ENCODE peak calls at places on chromosome 6, in four cellular contexts. One of them, this sample, is unnamed.

GRCh38 chr6:161095916-161096315 is 104.3 kb downstream of the MAP3K4 start:
- DNase-seq in A549: no peak
- DNase-seq in SK-N-SH: no peak
- DNase-seq in GM12878: no peak
- DNase-seq in this sample: no peak

GRCh38 chr6:87483929-87484328 is 11.2 kb downstream of the SLC35A1 start:
- DNase-seq in A549: peak; percentile 25
- DNase-seq in SK-N-SH: peak; percentile 12
- DNase-seq in GM12878: no peak
- DNase-seq in this sample: peak; percentile 13

GRCh38 chr6:110421749-110422443 is 6.5 kb upstream of the DDO start:
- DNase-seq in A549: no peak
- DNase-seq in SK-N-SH: no peak
- DNase-seq in GM12878: no peak
- DNase-seq in this sample: no peak

GRCh38 chr6:166422201-166422940 is 39.6 kb upstream of the MPC1 start:
- DNase-seq in A549: no peak
- DNase-seq in SK-N-SH: no peak
- DNase-seq in GM12878: no peak
- DNase-seq in this sample: no peak

GRCh38 chr6:149962461-149963211 is 1.1 kb upstream of the ULBP1 start:
- DNase-seq in A549: no peak
- DNase-seq in SK-N-SH: no peak
- DNase-seq in GM12878: no peak
- DNase-seq in this sample: no peak

GRCh38 chr6:126333729-126334128 is 6.2 kb upstream of the CENPW start:
- DNase-seq in A549: no peak
- DNase-seq in SK-N-SH: no peak
- DNase-seq in GM12878: no peak
- DNase-seq in this sample: no peak

GRCh38 chr6:83417880-83418663 is 12.8 kb downstream of the ME1 start:
- DNase-seq in A549: peak; percentile 64
- DNase-seq in SK-N-SH: peak; percentile 36
- DNase-seq in GM12878: no peak
- DNase-seq in this sample: peak; percentile 27

GRCh38 chr6:115717472-115717871 is 343.2 kb downstream of the FRK start:
- DNase-seq in A549: no peak
- DNase-seq in SK-N-SH: no peak
- DNase-seq in GM12878: peak; percentile 15
- DNase-seq in this sample: no peak

GRCh38 chr6:166127624-166128472 is 39.8 kb downstream of the TBXT start:
- DNase-seq in A549: no peak
- DNase-seq in SK-N-SH: no peak
- DNase-seq in GM12878: no peak
- DNase-seq in this sample: no peak

GRCh38 chr6:12233693-12234551 is 56.2 kb upstream of the EDN1 start:
- DNase-seq in A549: peak; percentile 71
- DNase-seq in SK-N-SH: peak; percentile 52
- DNase-seq in GM12878: peak; percentile 66
- DNase-seq in this sample: peak; percentile 67

GRCh38 chr6:28208180-28208659 is 16.9 kb upstream of the ZSCAN9 start:
- DNase-seq in A549: no peak
- DNase-seq in SK-N-SH: no peak
- DNase-seq in GM12878: no peak
- DNase-seq in this sample: no peak

GRCh38 chr6:17417817-17418216 is 24.4 kb downstream of the CAP2 start:
- DNase-seq in A549: peak; percentile 83
- DNase-seq in SK-N-SH: peak; percentile 16
- DNase-seq in GM12878: no peak
- DNase-seq in this sample: no peak

GRCh38 chr6:134703206-134703605 is 246.7 kb downstream of the ALDH8A1 start:
- DNase-seq in A549: no peak
- DNase-seq in SK-N-SH: no peak
- DNase-seq in GM12878: no peak
- DNase-seq in this sample: no peak

GRCh38 chr6:2132416-2132815 is 113.0 kb downstream of the GMDS start:
- DNase-seq in A549: no peak
- DNase-seq in SK-N-SH: no peak
- DNase-seq in GM12878: no peak
- DNase-seq in this sample: no peak

GRCh38 chr6:166515072-166515810 is 71.2 kb downstream of the RAMACL start:
- DNase-seq in A549: peak; percentile 24
- DNase-seq in SK-N-SH: no peak
- DNase-seq in GM12878: no peak
- DNase-seq in this sample: peak; percentile 14

GRCh38 chr6:30019819-30020218 is 41.2 kb upstream of the POLR1H start:
- DNase-seq in A549: no peak
- DNase-seq in SK-N-SH: no peak
- DNase-seq in GM12878: no peak
- DNase-seq in this sample: no peak

GRCh38 chr6:38715016-38715809 is at the start of gene DNAH8:
- DNase-seq in A549: no peak
- DNase-seq in SK-N-SH: peak; percentile 47
- DNase-seq in GM12878: no peak
- DNase-seq in this sample: no peak
- TF ChIP-seq PBX3 in A549: no peak
- TF ChIP-seq PBX3 in SK-N-SH: no peak
- TF ChIP-seq PBX3 in GM12878: no peak
- TF ChIP-seq PBX3 in this sample: no peak

DNA sequence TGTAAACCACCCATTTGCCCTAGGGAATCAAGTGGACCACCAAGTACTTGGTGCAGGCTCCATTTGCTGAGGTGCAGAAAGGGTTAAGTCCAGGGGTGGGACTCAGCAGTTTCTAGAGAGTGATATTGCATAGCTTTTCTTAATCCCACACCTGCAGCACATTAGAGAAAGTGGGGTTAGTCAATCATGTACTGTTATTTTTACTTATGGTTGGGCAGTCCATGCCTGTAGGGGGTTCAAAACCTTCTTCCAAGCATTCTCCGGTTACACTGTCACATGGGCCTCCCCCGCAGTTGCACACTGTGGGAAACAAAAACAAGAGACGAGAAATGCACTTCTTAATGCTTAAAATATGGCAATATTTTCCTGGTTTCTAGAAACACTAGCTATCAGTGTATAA is 65.5 kb downstream of the LAMA4 start:
- DNase-seq in A549: no peak
- DNase-seq in SK-N-SH: no peak
- DNase-seq in GM12878: no peak
- DNase-seq in this sample: no peak
- TF ChIP-seq PBX3 in A549: no peak
- TF ChIP-seq PBX3 in SK-N-SH: no peak
- TF ChIP-seq PBX3 in GM12878: no peak
- TF ChIP-seq PBX3 in this sample: no peak

GRCh38 chr6:34900321-34901031 is 11.4 kb downstream of the ANKS1A start:
- DNase-seq in A549: no peak
- DNase-seq in SK-N-SH: no peak
- DNase-seq in GM12878: no peak
- DNase-seq in this sample: no peak

GRCh38 chr6:34901930-34902329 is 12.9 kb downstream of the ANKS1A start:
- DNase-seq in A549: no peak
- DNase-seq in SK-N-SH: no peak
- DNase-seq in GM12878: no peak
- DNase-seq in this sample: no peak

GRCh38 chr6:34894693-34895092 is 5.6 kb downstream of the ANKS1A start:
- DNase-seq in A549: no peak
- DNase-seq in SK-N-SH: no peak
- DNase-seq in GM12878: no peak
- DNase-seq in this sample: no peak

GRCh38 chr6:34897708-34898107 is 8.7 kb downstream of the ANKS1A start:
- DNase-seq in A549: no peak
- DNase-seq in SK-N-SH: no peak
- DNase-seq in GM12878: no peak
- DNase-seq in this sample: no peak

DNA sequence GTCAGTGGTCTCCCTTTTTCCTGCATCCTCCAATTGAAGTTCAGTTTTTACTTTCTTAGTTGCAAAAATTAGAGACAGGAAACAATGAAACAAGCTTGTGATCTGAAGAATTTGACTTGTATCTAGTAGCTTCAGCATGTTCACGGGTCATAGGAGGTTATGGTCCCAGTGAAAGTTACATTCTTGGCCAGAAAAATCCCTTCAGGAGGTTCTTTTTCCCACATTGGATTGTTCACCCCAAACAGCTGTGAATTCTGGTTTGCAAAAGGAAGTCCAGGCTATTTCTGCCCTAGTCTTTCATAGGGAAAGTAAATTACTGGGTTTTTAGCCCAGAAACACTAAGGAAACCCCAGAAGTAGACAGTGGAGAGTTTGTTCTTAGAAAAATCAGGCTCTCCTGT is 8.1 kb downstream of the ANKS1A start:
- DNase-seq in A549: no peak
- DNase-seq in SK-N-SH: no peak
- DNase-seq in GM12878: no peak
- DNase-seq in this sample: no peak
- TF ChIP-seq PBX3 in A549: no peak
- TF ChIP-seq PBX3 in SK-N-SH: no peak
- TF ChIP-seq PBX3 in GM12878: no peak
- TF ChIP-seq PBX3 in this sample: no peak

GRCh38 chr6:143953922-143954321 is 54.1 kb downstream of the PLAGL1 start:
- DNase-seq in A549: no peak
- DNase-seq in SK-N-SH: no peak
- DNase-seq in GM12878: no peak
- DNase-seq in this sample: no peak

GRCh38 chr6:143950874-143951273 is 57.2 kb downstream of the PLAGL1 start:
- DNase-seq in A549: no peak
- DNase-seq in SK-N-SH: no peak
- DNase-seq in GM12878: no peak
- DNase-seq in this sample: peak; percentile 35

GRCh38 chr6:143952947-143953346 is 55.1 kb downstream of the PLAGL1 start:
- DNase-seq in A549: no peak
- DNase-seq in SK-N-SH: no peak
- DNase-seq in GM12878: no peak
- DNase-seq in this sample: no peak

GRCh38 chr6:143949962-143950361 is 58.1 kb downstream of the PLAGL1 start:
- DNase-seq in A549: no peak
- DNase-seq in SK-N-SH: no peak
- DNase-seq in GM12878: no peak
- DNase-seq in this sample: no peak

DNA sequence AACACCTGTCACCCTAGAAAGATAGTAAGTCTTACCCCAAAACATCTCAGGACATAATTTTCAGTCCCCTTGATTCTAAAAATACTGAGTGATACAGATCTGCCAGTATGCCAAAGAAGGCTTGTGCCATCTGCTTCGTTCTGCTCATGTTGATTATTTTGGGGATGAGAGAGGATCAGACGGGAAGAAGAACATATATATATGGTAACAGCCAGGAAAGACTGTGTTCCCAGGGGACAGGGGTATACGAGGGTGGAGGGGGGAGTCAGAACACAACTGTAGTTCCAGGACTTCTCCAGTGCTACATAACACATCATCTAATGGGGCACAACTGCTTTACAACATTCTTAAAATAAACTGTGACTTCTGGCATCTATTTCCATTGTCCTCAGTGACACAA is 55.7 kb downstream of the PLAGL1 start:
- DNase-seq in A549: no peak
- DNase-seq in SK-N-SH: no peak
- DNase-seq in GM12878: no peak
- DNase-seq in this sample: no peak
- TF ChIP-seq PBX3 in A549: no peak
- TF ChIP-seq PBX3 in SK-N-SH: no peak
- TF ChIP-seq PBX3 in GM12878: no peak
- TF ChIP-seq PBX3 in this sample: no peak

DNA sequence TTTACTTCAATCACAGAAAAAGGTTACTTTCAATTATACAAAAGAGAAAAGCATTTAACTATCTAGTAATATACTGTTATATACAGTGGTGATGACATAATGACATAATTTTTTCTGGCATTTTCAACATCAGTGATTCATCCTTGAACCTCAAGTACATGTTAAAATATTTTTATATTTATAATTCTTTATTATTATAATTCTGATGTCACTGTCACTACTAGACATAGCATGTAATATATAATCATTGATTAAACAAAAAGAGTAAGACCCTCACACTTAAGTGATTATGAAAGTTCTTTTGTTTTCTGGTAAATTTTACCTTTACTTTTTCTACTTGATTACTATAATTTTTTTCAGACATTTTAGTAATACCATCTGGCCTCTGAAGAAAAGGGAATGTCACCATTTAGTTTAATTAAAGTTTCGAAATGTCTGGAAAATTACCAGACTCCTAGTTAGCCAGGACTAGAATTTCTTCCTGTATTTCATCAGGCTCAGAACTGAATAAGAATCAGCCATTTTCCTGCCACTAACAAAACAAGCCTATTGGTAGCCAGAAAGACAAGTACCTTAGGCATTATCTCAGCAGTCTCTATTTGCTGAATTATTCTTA is 71.5 kb downstream of the FILIP1 start:
- DNase-seq in A549: no peak
- DNase-seq in SK-N-SH: no peak
- DNase-seq in GM12878: no peak
- DNase-seq in this sample: no peak
- TF ChIP-seq PBX3 in A549: no peak
- TF ChIP-seq PBX3 in SK-N-SH: no peak
- TF ChIP-seq PBX3 in GM12878: no peak
- TF ChIP-seq PBX3 in this sample: no peak

DNA sequence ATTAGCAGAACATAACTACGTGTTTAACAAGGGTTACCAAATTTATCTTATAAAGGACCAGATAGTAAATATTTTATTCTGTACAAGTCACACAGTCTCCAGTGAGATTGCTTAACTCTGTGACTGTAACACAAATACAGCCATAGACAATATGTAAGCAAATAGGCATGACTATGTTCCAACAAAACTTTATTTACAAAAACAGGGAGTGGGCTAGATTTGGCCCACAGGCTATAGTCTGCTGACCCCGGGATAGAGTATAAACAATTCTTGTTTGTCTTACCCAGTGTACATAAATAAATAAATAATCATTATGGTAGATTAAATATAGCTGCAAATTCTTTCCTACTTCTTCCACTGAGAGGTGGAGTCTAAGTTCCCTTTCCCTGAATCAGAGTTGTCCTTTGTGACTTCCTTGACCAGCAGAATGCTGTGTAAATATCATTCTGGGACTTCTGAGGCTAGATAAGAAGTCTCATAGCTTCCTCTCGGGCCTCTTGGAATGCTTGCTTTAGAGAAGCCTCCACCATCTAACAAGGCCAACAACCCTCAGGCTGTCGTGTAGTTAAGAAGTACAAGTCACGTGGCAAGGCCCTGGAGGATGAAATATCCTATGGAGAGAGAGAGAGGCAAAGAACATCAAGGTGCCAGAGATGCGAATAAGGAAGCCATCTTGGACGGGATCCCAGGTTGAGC is 59.1 kb upstream of the TMEM244 start:
- DNase-seq in A549: peak; percentile 83
- DNase-seq in SK-N-SH: no peak
- DNase-seq in GM12878: no peak
- DNase-seq in this sample: no peak
- TF ChIP-seq PBX3 in A549: no peak
- TF ChIP-seq PBX3 in SK-N-SH: no peak
- TF ChIP-seq PBX3 in GM12878: no peak
- TF ChIP-seq PBX3 in this sample: no peak

GRCh38 chr6:128882991-128883571 is at the start of gene LAMA2:
- DNase-seq in A549: no peak
- DNase-seq in SK-N-SH: peak; percentile 23
- DNase-seq in GM12878: no peak
- DNase-seq in this sample: peak; percentile 7
- TF ChIP-seq PBX3 in A549: no peak
- TF ChIP-seq PBX3 in SK-N-SH: no peak
- TF ChIP-seq PBX3 in GM12878: no peak
- TF ChIP-seq PBX3 in this sample: no peak

This sample was measured in HepG2.